ENCODE peak calls at places on chromosomes 11 and 22, in seven cellular contexts. O is hepatocyte, T is T follicular helper cell, D is fibroblast of the aortic adventitia, Q is HEK293T, Z is NCI-H187 treated with DMSO at 0.1 percent for 48 hours, L is non-pigmented ciliary epithelial cell. P is an unnamed sample.
A peak's percentile ranks its signal among the peaks of the same experiment; 100 is the strongest.

GRCh38 chr11:124865181-124865901 is at the start of gene ROBO3:
- DNase-seq in O (no peak), T (no peak), D (no peak), Q (no peak), Z (no peak), L (no peak), P (peak; percentile 39)

GRCh38 chr11:12430912-12431311 is 53.5 kb downstream of the PARVA start:
- DNase-seq in O (peak; percentile 64), T (no peak), D (peak; percentile 96), Q (no peak), Z (no peak), L (no peak), P (peak; percentile 78)

GRCh38 chr11:123449436-123449835 is 19.4 kb downstream of the GRAMD1B start:
- DNase-seq in O (no peak), T (no peak), D (no peak), Q (no peak), Z (no peak), L (no peak), P (no peak)

GRCh38 chr11:33643167-33643817 is 57.3 kb downstream of the C11orf91 start:
- DNase-seq in O (no peak), T (no peak), D (no peak), Q (no peak), Z (no peak), L (no peak), P (no peak)

GRCh38 chr11:75760243-75760642 is 8.3 kb upstream of the DGAT2 start:
- DNase-seq in O (no peak), T (no peak), D (no peak), Q (no peak), Z (no peak), L (no peak), P (no peak)

GRCh38 chr11:1340111-1340510 is 30.7 kb upstream of the TOLLIP start:
- DNase-seq in O (no peak), T (no peak), D (no peak), Q (no peak), Z (no peak), L (no peak), P (no peak)

GRCh38 chr22:43897751-43898261 is 6.0 kb upstream of the PNPLA5 start:
- DNase-seq in O (no peak), T (no peak), D (peak; percentile 84), Q (no peak), Z (no peak), L (no peak), P (peak; percentile 68)

GRCh38 chr22:46764779-46765485 is 2.5 kb downstream of the TBC1D22A start:
- DNase-seq in O (no peak), T (no peak), D (no peak), Q (no peak), Z (no peak), L (no peak), P (no peak)

GRCh38 chr11:120271672-120272071 is 31.7 kb downstream of the POU2F3 start:
- DNase-seq in O (no peak), T (no peak), D (no peak), Q (no peak), Z (no peak), L (no peak), P (no peak)

GRCh38 chr11:133064152-133064877 is 468.0 kb downstream of the OPCML start:
- DNase-seq in O (peak; percentile 91), T (no peak), D (peak; percentile 1), Q (peak; percentile 46), Z (no peak), L (peak; percentile 26), P (peak; percentile 96)

GRCh38 chr22:19986410-19987341 is 29.9 kb downstream of the ARVCF start:
- DNase-seq in O (peak; percentile 93), T (peak; percentile 34), D (peak; percentile 56), Q (peak; percentile 99), Z (no peak), L (no peak), P (peak; percentile 92)

GRCh38 chr22:38014083-38014482 is 29.7 kb upstream of the SOX10 start:
- DNase-seq in O (no peak), T (no peak), D (no peak), Q (no peak), Z (no peak), L (no peak), P (no peak)

GRCh38 chr11:97414801-97415200 is 1025.0 kb downstream of the JRKL start:
- DNase-seq in O (no peak), T (no peak), D (no peak), Q (no peak), Z (no peak), L (no peak), P (no peak)